ENCODE peak calls at places on chromosomes 3 and 15, in six cellular contexts. R is neural progenitor cell, T is mesendoderm, B is IMR-90, Q is colonic mucosa, V is K562. F is an unnamed sample. For H3K4me1, the result is how much of the 10 kb centered on the place peaks cover.

GRCh38 chr3:134161817-134162396 is 88.8 kb downstream of the RYK start:
- DNase-seq in R (peak), B (no peak), Q (no peak), V (no peak), T (peak), F (no peak)

GRCh38 chr3:18443670-18444596 is 18.8 kb upstream of the SATB1 start:
- DNase-seq in T (peak), R (peak), Q (peak), B (no peak), V (no peak), F (peak)

GRCh38 chr3:56980798-56981390 is 79.6 kb upstream of the SPATA12 start:
- DNase-seq in B (peak), T (peak), R (no peak), Q (no peak), V (no peak), F (peak)

GRCh38 chr15:70142322-70143191 is 44.8 kb upstream of the TLE3 start:
- DNase-seq in B (peak), R (no peak), T (peak), V (no peak), Q (no peak), F (no peak)

GRCh38 chr3:23501201-23501824 is 298.2 kb downstream of the UBE2E2 start:
- DNase-seq in V (no peak), Q (no peak), T (no peak), B (peak), R (no peak), F (no peak)

GRCh38 chr3:72338082-72338941 is 509.9 kb downstream of the SHQ1 start:
- DNase-seq in T (no peak), B (peak), V (no peak), R (no peak), Q (no peak), F (no peak)

GRCh38 chr3:10575601-10576160 is 70.3 kb upstream of the ATP2B2 start:
- DNase-seq in Q (no peak), B (no peak), R (no peak), T (no peak), V (no peak), F (no peak)

GRCh38 chr3:99878005-99878404 is 60.3 kb downstream of the CMSS1 start:
- DNase-seq in R (no peak), T (peak), B (peak), Q (no peak), V (peak), F (peak)

GRCh38 chr15:67059127-67059553 is 6.3 kb upstream of the SMAD3 start:
- DNase-seq in Q (peak), T (no peak), R (no peak), V (no peak), B (no peak), F (no peak)

GRCh38 chr15:40338921-40339620 is 1.7 kb downstream of the CCDC9B start:
- DNase-seq in R (no peak), V (no peak), T (peak), B (peak), Q (peak), F (peak)

GRCh38 chr3:100973594-100973993 is 19.6 kb downstream of the ABI3BP start:
- DNase-seq in V (no peak), B (no peak), R (no peak), Q (no peak), T (no peak), F (no peak)

GRCh38 chr3:100971776-100972175 is 21.4 kb downstream of the ABI3BP start:
- DNase-seq in V (no peak), T (peak), R (no peak), B (no peak), Q (no peak), F (no peak)

GRCh38 chr3:100970537-100970936 is 22.7 kb downstream of the ABI3BP start:
- DNase-seq in T (no peak), V (no peak), B (no peak), Q (no peak), R (no peak), F (no peak)

GRCh38 chr3:100972867-100973266 is 20.4 kb downstream of the ABI3BP start:
- DNase-seq in B (peak), R (no peak), Q (no peak), V (no peak), T (no peak), F (no peak)

GRCh38 chr3:100972293-100972692 is 20.9 kb downstream of the ABI3BP start:
- DNase-seq in R (no peak), B (no peak), T (no peak), Q (no peak), V (no peak), F (no peak)
- H3K4me1 ChIP-seq in R (under half), B (under half), T (under half), Q (under half), V (under half), F (under half)

GRCh38 chr3:193827039-193827669 is 234.1 kb downstream of the OPA1 start:
- DNase-seq in Q (no peak), B (no peak), V (no peak), T (no peak), R (no peak), F (no peak)
- H3K9ac ChIP-seq in Q (no peak), B (no peak), V (no peak), T (no peak), R (no peak), F (no peak)

GRCh38 chr3:189311521-189311920 is 139.8 kb downstream of the TPRG1 start:
- DNase-seq in B (no peak), V (no peak), T (no peak), Q (no peak), R (no peak), F (no peak)
- H3K4me3 ChIP-seq in B (no peak), V (no peak), T (no peak), Q (no peak), R (no peak), F (no peak)

GRCh38 chr15:86834115-86834863 is 754.6 kb downstream of the AGBL1 start:
- DNase-seq in V (no peak), T (no peak), B (no peak), Q (no peak), R (no peak), F (no peak)

GRCh38 chr15:86839502-86839901 is 759.8 kb downstream of the AGBL1 start:
- DNase-seq in B (no peak), Q (no peak), V (no peak), R (no peak), T (no peak), F (no peak)

GRCh38 chr15:86833595-86833994 is 753.9 kb downstream of the AGBL1 start:
- DNase-seq in B (no peak), Q (no peak), R (no peak), V (no peak), T (no peak), F (no peak)

GRCh38 chr15:86837631-86838030 is 758.0 kb downstream of the AGBL1 start:
- DNase-seq in T (no peak), V (no peak), R (no peak), B (no peak), Q (no peak), F (no peak)
- H3K4me1 ChIP-seq in T (under half), V (under half), R (under half), B (under half), Q (under half), F (under half)

GRCh38 chr3:81465510-81465909 is 295.9 kb downstream of the GBE1 start:
- DNase-seq in R (no peak), T (no peak), Q (no peak), B (no peak), V (no peak), F (peak)
- H3K9ac ChIP-seq in R (no peak), T (no peak), Q (no peak), B (no peak), V (no peak), F (no peak)

GRCh38 chr3:37505415-37505814 is 331.0 kb upstream of the LRRFIP2 start:
- DNase-seq in B (no peak), T (no peak), R (no peak), Q (no peak), V (no peak), F (no peak)
- H3K4me3 ChIP-seq in B (no peak), T (no peak), R (no peak), Q (no peak), V (no peak), F (no peak)

GRCh38 chr3:48694610-48695051 is 8.9 kb upstream of the NCKIPSD start:
- DNase-seq in R (no peak), V (no peak), Q (peak), B (peak), T (peak), F (peak)

GRCh38 chr3:48697952-48698351 is 12.2 kb upstream of the NCKIPSD start:
- DNase-seq in R (no peak), V (no peak), Q (no peak), T (no peak), B (no peak), F (no peak)

GRCh38 chr3:48693826-48694225 is 8.1 kb upstream of the NCKIPSD start:
- DNase-seq in R (no peak), Q (no peak), T (no peak), V (no peak), B (no peak), F (no peak)

GRCh38 chr3:48695113-48695753 is 9.5 kb upstream of the NCKIPSD start:
- DNase-seq in R (peak), T (peak), B (peak), V (peak), Q (peak), F (peak)

DNA sequence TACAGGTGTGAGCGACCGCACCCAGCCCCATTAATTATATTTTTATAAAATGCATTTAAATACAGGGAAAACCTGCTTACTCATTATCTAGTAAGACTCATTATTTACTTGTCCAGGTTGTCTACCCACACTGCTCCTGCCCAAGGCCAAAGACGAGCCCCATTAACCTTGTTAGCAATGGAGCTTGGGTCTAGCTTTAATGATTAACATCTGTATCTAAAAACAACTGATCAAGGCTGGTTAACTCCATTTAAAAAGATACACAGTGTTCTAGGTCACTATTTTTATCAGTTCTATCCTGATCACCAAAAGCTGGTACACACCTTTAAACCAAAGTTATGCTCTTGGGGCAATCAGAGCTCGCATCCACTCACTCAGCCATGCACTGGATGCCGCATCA is 10.4 kb upstream of the NCKIPSD start:
- DNase-seq in Q (no peak), V (no peak), B (no peak), T (no peak), R (no peak), F (no peak)
- H3K4me1 ChIP-seq in Q (under half), V (under half), B (under half), T (under half), R (under half), F (half or more)

DNA sequence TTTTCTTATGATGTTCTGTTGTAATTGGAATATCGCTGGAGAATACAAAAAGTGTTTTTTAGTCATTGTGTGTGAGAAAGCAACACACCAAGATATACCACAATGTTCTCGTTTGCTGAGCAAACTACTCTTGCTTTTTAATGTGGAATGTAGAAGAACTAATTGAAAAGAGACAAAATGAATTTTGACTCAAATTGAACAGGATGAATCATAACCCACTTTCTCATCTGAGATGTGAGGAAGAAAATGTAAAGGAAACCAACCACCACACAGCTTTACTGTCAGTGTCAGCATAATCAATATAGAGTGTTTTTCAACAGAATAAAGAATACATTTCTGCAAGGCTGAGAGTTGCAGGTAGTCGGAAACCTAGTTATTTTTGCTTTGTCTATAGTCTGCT is 448.8 kb upstream of the TPRG1 start:
- DNase-seq in B (no peak), T (no peak), Q (no peak), R (no peak), V (no peak), F (no peak)
- H3K9ac ChIP-seq in B (no peak), T (no peak), Q (no peak), R (no peak), V (no peak), F (no peak)